ENCODE peak calls at places on chromosomes 5 and 9, in eight cellular contexts. One of them, this sample, is unnamed.

GRCh38 chr9:70479880-70480291 is 65.4 kb upstream of the KLF9 start:
- DNase-seq in fibroblast of lung: peak
- DNase-seq in thoracic aorta: no peak
- DNase-seq in AG10803: peak
- DNase-seq in fibroblast of the aortic adventitia: peak
- DNase-seq in Caco-2: no peak
- DNase-seq in A549: no peak
- DNase-seq in BJ: no peak
- DNase-seq in this sample: peak

GRCh38 chr5:119009131-119009530 is 20.8 kb upstream of the DTWD2 start:
- DNase-seq in fibroblast of lung: no peak
- DNase-seq in thoracic aorta: no peak
- DNase-seq in AG10803: no peak
- DNase-seq in fibroblast of the aortic adventitia: no peak
- DNase-seq in Caco-2: peak
- DNase-seq in A549: peak
- DNase-seq in BJ: no peak
- DNase-seq in this sample: no peak

GRCh38 chr9:126699401-126699851 is 85.7 kb downstream of the LMX1B start:
- DNase-seq in fibroblast of lung: no peak
- DNase-seq in thoracic aorta: no peak
- DNase-seq in AG10803: no peak
- DNase-seq in fibroblast of the aortic adventitia: no peak
- DNase-seq in Caco-2: no peak
- DNase-seq in A549: no peak
- DNase-seq in BJ: no peak
- DNase-seq in this sample: no peak

GRCh38 chr9:122498883-122499288 is 11.7 kb upstream of the OR1J2 start:
- DNase-seq in fibroblast of lung: peak
- DNase-seq in thoracic aorta: no peak
- DNase-seq in AG10803: peak
- DNase-seq in fibroblast of the aortic adventitia: peak
- DNase-seq in Caco-2: peak
- DNase-seq in A549: peak
- DNase-seq in BJ: peak
- DNase-seq in this sample: peak

GRCh38 chr5:157740211-157740610 is 3.3 kb upstream of the LSM11 start:
- DNase-seq in fibroblast of lung: peak
- DNase-seq in thoracic aorta: no peak
- DNase-seq in AG10803: no peak
- DNase-seq in fibroblast of the aortic adventitia: no peak
- DNase-seq in Caco-2: no peak
- DNase-seq in A549: peak
- DNase-seq in BJ: no peak
- DNase-seq in this sample: peak

GRCh38 chr5:30401479-30402058 is 791.9 kb upstream of the CDH6 start:
- DNase-seq in fibroblast of lung: peak
- DNase-seq in thoracic aorta: no peak
- DNase-seq in AG10803: no peak
- DNase-seq in fibroblast of the aortic adventitia: peak
- DNase-seq in Caco-2: peak
- DNase-seq in A549: no peak
- DNase-seq in BJ: no peak
- DNase-seq in this sample: peak

GRCh38 chr9:78235296-78235770 is 542 bp upstream of the CEP78 start:
- DNase-seq in fibroblast of lung: peak
- DNase-seq in thoracic aorta: no peak
- DNase-seq in AG10803: peak
- DNase-seq in fibroblast of the aortic adventitia: peak
- DNase-seq in Caco-2: no peak
- DNase-seq in A549: peak
- DNase-seq in BJ: no peak
- DNase-seq in this sample: peak

GRCh38 chr5:157670662-157671591 is at the start of gene C5orf52:
- DNase-seq in fibroblast of lung: peak
- DNase-seq in thoracic aorta: no peak
- DNase-seq in AG10803: peak
- DNase-seq in fibroblast of the aortic adventitia: peak
- DNase-seq in Caco-2: peak
- DNase-seq in A549: peak
- DNase-seq in BJ: no peak
- DNase-seq in this sample: peak

GRCh38 chr9:117697046-117697445 is 7.2 kb upstream of the TLR4 start:
- DNase-seq in fibroblast of lung: no peak
- DNase-seq in thoracic aorta: no peak
- DNase-seq in AG10803: no peak
- DNase-seq in fibroblast of the aortic adventitia: no peak
- DNase-seq in Caco-2: no peak
- DNase-seq in A549: no peak
- DNase-seq in BJ: no peak
- DNase-seq in this sample: no peak

GRCh38 chr5:112146323-112146848 is 272.7 kb downstream of the EPB41L4A start:
- DNase-seq in fibroblast of lung: peak
- DNase-seq in thoracic aorta: no peak
- DNase-seq in AG10803: peak
- DNase-seq in fibroblast of the aortic adventitia: peak
- DNase-seq in Caco-2: no peak
- DNase-seq in A549: no peak
- DNase-seq in BJ: peak
- DNase-seq in this sample: peak

GRCh38 chr5:34977934-34978616 is 48.7 kb downstream of the DNAJC21 start:
- DNase-seq in fibroblast of lung: no peak
- DNase-seq in thoracic aorta: no peak
- DNase-seq in AG10803: no peak
- DNase-seq in fibroblast of the aortic adventitia: no peak
- DNase-seq in Caco-2: no peak
- DNase-seq in A549: no peak
- DNase-seq in BJ: no peak
- DNase-seq in this sample: no peak

GRCh38 chr9:101566904-101567724 is 27.7 kb downstream of the PPP3R2 start:
- DNase-seq in fibroblast of lung: peak
- DNase-seq in thoracic aorta: no peak
- DNase-seq in AG10803: peak
- DNase-seq in fibroblast of the aortic adventitia: peak
- DNase-seq in Caco-2: no peak
- DNase-seq in A549: peak
- DNase-seq in BJ: no peak
- DNase-seq in this sample: peak

GRCh38 chr9:131094622-131095021 is 1.7 kb upstream of the AIF1L start:
- DNase-seq in fibroblast of lung: no peak
- DNase-seq in thoracic aorta: no peak
- DNase-seq in AG10803: peak
- DNase-seq in fibroblast of the aortic adventitia: peak
- DNase-seq in Caco-2: no peak
- DNase-seq in A549: no peak
- DNase-seq in BJ: peak
- DNase-seq in this sample: peak

GRCh38 chr5:116045821-116046220 is 13.5 kb downstream of the ARL14EPL start:
- DNase-seq in fibroblast of lung: peak
- DNase-seq in thoracic aorta: no peak
- DNase-seq in AG10803: no peak
- DNase-seq in fibroblast of the aortic adventitia: no peak
- DNase-seq in Caco-2: no peak
- DNase-seq in A549: no peak
- DNase-seq in BJ: no peak
- DNase-seq in this sample: no peak

GRCh38 chr9:35490155-35490909 is 421 bp downstream of the RUSC2 start:
- DNase-seq in fibroblast of lung: no peak
- DNase-seq in thoracic aorta: no peak
- DNase-seq in AG10803: no peak
- DNase-seq in fibroblast of the aortic adventitia: no peak
- DNase-seq in Caco-2: no peak
- DNase-seq in A549: peak
- DNase-seq in BJ: no peak
- DNase-seq in this sample: no peak

GRCh38 chr5:91235194-91235793 is 147.8 kb downstream of the ARRDC3 start:
- DNase-seq in fibroblast of lung: no peak
- DNase-seq in thoracic aorta: no peak
- DNase-seq in AG10803: peak
- DNase-seq in fibroblast of the aortic adventitia: no peak
- DNase-seq in Caco-2: no peak
- DNase-seq in A549: no peak
- DNase-seq in BJ: no peak
- DNase-seq in this sample: no peak

GRCh38 chr5:44565872-44566271 is 176.7 kb upstream of the FGF10 start:
- DNase-seq in fibroblast of lung: no peak
- DNase-seq in thoracic aorta: no peak
- DNase-seq in AG10803: no peak
- DNase-seq in fibroblast of the aortic adventitia: peak
- DNase-seq in Caco-2: no peak
- DNase-seq in A549: no peak
- DNase-seq in BJ: no peak
- DNase-seq in this sample: no peak

GRCh38 chr9:129726322-129727160 is 26.3 kb downstream of the PTGES start:
- DNase-seq in fibroblast of lung: peak
- DNase-seq in thoracic aorta: peak
- DNase-seq in AG10803: peak
- DNase-seq in fibroblast of the aortic adventitia: peak
- DNase-seq in Caco-2: peak
- DNase-seq in A549: peak
- DNase-seq in BJ: peak
- DNase-seq in this sample: peak

GRCh38 chr5:159156839-159157238 is 52.5 kb downstream of the RNF145 start:
- DNase-seq in fibroblast of lung: peak
- DNase-seq in thoracic aorta: no peak
- DNase-seq in AG10803: peak
- DNase-seq in fibroblast of the aortic adventitia: peak
- DNase-seq in Caco-2: no peak
- DNase-seq in A549: peak
- DNase-seq in BJ: no peak
- DNase-seq in this sample: peak

GRCh38 chr5:127041571-127041970 is 11.2 kb upstream of the MARCHF3 start:
- DNase-seq in fibroblast of lung: peak
- DNase-seq in thoracic aorta: no peak
- DNase-seq in AG10803: no peak
- DNase-seq in fibroblast of the aortic adventitia: peak
- DNase-seq in Caco-2: no peak
- DNase-seq in A549: no peak
- DNase-seq in BJ: no peak
- DNase-seq in this sample: peak

GRCh38 chr9:14722391-14723035 is at the start of gene CER1:
- DNase-seq in fibroblast of lung: no peak
- DNase-seq in thoracic aorta: no peak
- DNase-seq in AG10803: no peak
- DNase-seq in fibroblast of the aortic adventitia: no peak
- DNase-seq in Caco-2: no peak
- DNase-seq in A549: no peak
- DNase-seq in BJ: no peak
- DNase-seq in this sample: no peak

DNA sequence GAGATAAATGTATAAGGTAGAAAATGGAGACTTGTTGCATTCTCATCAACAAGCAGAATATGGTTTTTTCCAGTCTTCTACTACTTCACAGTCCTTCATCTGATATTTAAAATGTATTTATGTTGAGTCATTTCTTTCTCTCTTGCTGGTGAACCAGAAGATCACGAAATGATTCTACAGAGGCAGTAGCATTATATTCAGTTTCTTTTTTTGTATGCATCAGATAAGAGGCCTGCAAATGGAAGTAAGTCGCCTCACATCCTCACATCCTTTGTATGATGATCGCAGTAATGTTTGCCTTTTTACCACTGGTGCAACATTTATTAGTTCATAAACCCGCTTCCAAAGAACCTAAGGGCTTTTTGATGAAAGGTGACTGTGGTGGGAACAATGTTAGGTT is 22.1 kb upstream of the IL13 start:
- DNase-seq in fibroblast of lung: no peak
- DNase-seq in thoracic aorta: no peak
- DNase-seq in AG10803: no peak
- DNase-seq in fibroblast of the aortic adventitia: no peak
- DNase-seq in Caco-2: no peak
- DNase-seq in A549: no peak
- DNase-seq in BJ: no peak
- DNase-seq in this sample: no peak
- H3K4me3 ChIP-seq in fibroblast of lung: no peak
- H3K4me3 ChIP-seq in thoracic aorta: no peak
- H3K4me3 ChIP-seq in AG10803: no peak
- H3K4me3 ChIP-seq in fibroblast of the aortic adventitia: no peak
- H3K4me3 ChIP-seq in Caco-2: no peak
- H3K4me3 ChIP-seq in A549: no peak
- H3K4me3 ChIP-seq in BJ: no peak
- H3K4me3 ChIP-seq in this sample: no peak

GRCh38 chr5:140635291-140636257 is 2.6 kb upstream of the CD14 start:
- DNase-seq in fibroblast of lung: no peak
- DNase-seq in thoracic aorta: no peak
- DNase-seq in AG10803: no peak
- DNase-seq in fibroblast of the aortic adventitia: no peak
- DNase-seq in Caco-2: no peak
- DNase-seq in A549: no peak
- DNase-seq in BJ: no peak
- DNase-seq in this sample: no peak
- TF ChIP-seq CTCF in fibroblast of lung: no peak
- TF ChIP-seq CTCF in thoracic aorta: no peak
- TF ChIP-seq CTCF in AG10803: no peak
- TF ChIP-seq CTCF in fibroblast of the aortic adventitia: no peak
- TF ChIP-seq CTCF in Caco-2: no peak
- TF ChIP-seq CTCF in A549: no peak
- TF ChIP-seq CTCF in BJ: no peak
- TF ChIP-seq CTCF in this sample: no peak

DNA sequence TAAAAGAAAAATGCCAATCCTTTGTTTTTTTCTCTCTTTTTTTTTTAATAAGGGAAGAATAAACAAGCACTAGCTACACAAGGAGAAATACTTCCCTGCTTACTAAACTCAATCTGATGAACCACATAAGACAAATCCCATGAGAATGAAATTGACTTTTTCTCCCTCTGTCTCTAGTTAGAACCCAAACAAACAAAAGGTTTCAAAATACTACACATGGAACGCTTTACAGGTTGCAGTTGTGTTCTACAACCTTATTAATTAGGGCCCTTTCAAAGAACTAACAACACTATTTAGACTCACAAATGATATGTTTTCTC is 124.5 kb downstream of the PDE4D start:
- DNase-seq in fibroblast of lung: no peak
- DNase-seq in thoracic aorta: no peak
- DNase-seq in AG10803: peak
- DNase-seq in fibroblast of the aortic adventitia: no peak
- DNase-seq in Caco-2: no peak
- DNase-seq in A549: no peak
- DNase-seq in BJ: no peak
- DNase-seq in this sample: no peak
- H3K4me3 ChIP-seq in fibroblast of lung: peak
- H3K4me3 ChIP-seq in thoracic aorta: peak
- H3K4me3 ChIP-seq in AG10803: peak
- H3K4me3 ChIP-seq in fibroblast of the aortic adventitia: peak
- H3K4me3 ChIP-seq in Caco-2: no peak
- H3K4me3 ChIP-seq in A549: peak
- H3K4me3 ChIP-seq in BJ: peak
- H3K4me3 ChIP-seq in this sample: peak

GRCh38 chr9:88110026-88110425 is 28.2 kb downstream of the SPATA31C2 start:
- DNase-seq in fibroblast of lung: no peak
- DNase-seq in thoracic aorta: no peak
- DNase-seq in AG10803: no peak
- DNase-seq in fibroblast of the aortic adventitia: no peak
- DNase-seq in Caco-2: no peak
- DNase-seq in A549: no peak
- DNase-seq in BJ: no peak
- DNase-seq in this sample: no peak

GRCh38 chr9:88108779-88109178 is 29.5 kb downstream of the SPATA31C2 start:
- DNase-seq in fibroblast of lung: no peak
- DNase-seq in thoracic aorta: no peak
- DNase-seq in AG10803: no peak
- DNase-seq in fibroblast of the aortic adventitia: no peak
- DNase-seq in Caco-2: no peak
- DNase-seq in A549: no peak
- DNase-seq in BJ: no peak
- DNase-seq in this sample: no peak

GRCh38 chr9:88106492-88106891 is 31.8 kb downstream of the SPATA31C2 start:
- DNase-seq in fibroblast of lung: peak
- DNase-seq in thoracic aorta: no peak
- DNase-seq in AG10803: peak
- DNase-seq in fibroblast of the aortic adventitia: peak
- DNase-seq in Caco-2: no peak
- DNase-seq in A549: no peak
- DNase-seq in BJ: peak
- DNase-seq in this sample: peak
- TF ChIP-seq CTCF in fibroblast of lung: peak
- TF ChIP-seq CTCF in thoracic aorta: peak
- TF ChIP-seq CTCF in AG10803: peak
- TF ChIP-seq CTCF in fibroblast of the aortic adventitia: peak
- TF ChIP-seq CTCF in Caco-2: peak
- TF ChIP-seq CTCF in A549: peak
- TF ChIP-seq CTCF in BJ: peak
- TF ChIP-seq CTCF in this sample: peak